ENCODE peak calls at places on chromosomes 13 and 19, in five cellular contexts. D is IMR-90, N is adrenal gland, F is body of pancreas, U is GM12891. O is an unnamed sample.

GRCh38 chr13:112182251-112182650 is 115.3 kb downstream of the SOX1 start:
- DNase-seq in D (no peak), N (no peak), F (no peak), U (no peak), O (no peak)

GRCh38 chr19:13164370-13165090 is 14.3 kb downstream of the IER2 start:
- DNase-seq in D (peak), N (peak), F (peak), U (no peak), O (no peak)

GRCh38 chr13:59750860-59751259 is 412.9 kb downstream of the DIAPH3 start:
- DNase-seq in D (peak), N (no peak), F (peak), U (no peak), O (no peak)

GRCh38 chr13:98089246-98089645 is 53.6 kb upstream of the FARP1 start:
- DNase-seq in D (peak), N (no peak), F (no peak), U (no peak), O (no peak)

GRCh38 chr13:112112534-112113276 is 45.8 kb downstream of the SOX1 start:
- DNase-seq in D (no peak), N (no peak), F (no peak), U (no peak), O (no peak)

GRCh38 chr13:48436661-48437242 is 23.8 kb upstream of the LPAR6 start:
- DNase-seq in D (no peak), N (no peak), F (no peak), U (no peak), O (no peak)

GRCh38 chr19:56348289-56348877 is 33.7 kb upstream of the ZSCAN5A start:
- DNase-seq in D (no peak), N (no peak), F (no peak), U (no peak), O (peak)

GRCh38 chr13:99566125-99567083 is 65.1 kb downstream of the TM9SF2 start:
- DNase-seq in D (no peak), N (no peak), F (no peak), U (peak), O (no peak)

GRCh38 chr13:99228737-99229691 is 28.4 kb downstream of the UBAC2 start:
- DNase-seq in D (peak), N (no peak), F (no peak), U (no peak), O (no peak)

GRCh38 chr13:78465250-78465649 is 138.1 kb downstream of the POU4F1 start:
- DNase-seq in D (no peak), N (no peak), F (no peak), U (no peak), O (no peak)

DNA sequence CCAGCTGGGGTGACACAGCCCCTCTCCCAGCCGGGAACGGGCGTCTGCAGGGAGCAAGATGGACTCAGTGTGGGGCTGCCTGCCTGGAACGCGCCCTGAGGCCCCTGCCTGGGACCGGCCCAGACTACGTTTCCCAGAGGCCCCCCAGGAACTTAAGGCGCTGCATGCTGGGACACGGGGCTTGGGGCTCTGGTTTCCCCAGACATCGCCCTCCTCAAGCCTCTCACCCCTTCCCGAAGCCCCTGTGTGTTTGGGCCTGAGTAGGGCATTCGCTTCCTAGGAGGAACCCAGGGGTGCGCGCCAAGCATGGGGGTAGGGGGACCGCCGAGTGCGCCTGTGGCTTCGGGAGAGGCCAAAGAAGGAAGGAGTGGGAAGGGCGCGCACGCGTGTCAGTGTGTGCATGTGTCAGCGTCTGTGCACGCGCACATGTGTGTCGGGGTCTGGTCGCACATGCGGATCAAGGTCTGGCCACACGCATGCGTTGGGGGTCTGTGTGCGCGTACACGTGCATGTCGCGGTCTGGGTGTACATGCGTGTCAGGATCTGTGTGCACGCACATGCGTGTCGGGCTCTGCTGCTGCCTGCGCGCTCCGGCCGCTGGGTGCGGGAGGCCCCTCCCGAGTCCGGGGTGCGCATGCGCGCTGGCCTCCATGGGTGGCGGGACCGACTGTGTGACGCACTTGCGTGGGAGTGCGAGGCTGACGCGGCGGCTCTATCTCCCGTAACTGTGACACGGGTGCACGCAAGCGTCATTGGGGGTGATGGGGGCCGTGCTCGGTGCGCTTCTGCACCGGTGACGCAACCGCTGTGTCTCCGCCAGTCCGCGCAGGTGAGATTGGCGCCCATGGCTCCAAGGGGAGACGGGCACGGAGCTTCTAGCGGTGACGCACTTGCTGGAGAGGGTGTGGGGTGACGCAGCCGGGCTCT is 16.2 kb downstream of the ZNF331 start:
- DNase-seq in D (peak), N (peak), F (peak), U (peak), O (peak)
- TF ChIP-seq POLR2A in D (no peak), N (peak), F (no peak), U (peak), O (peak)

GRCh38 chr13:55569082-55569481 is 1571.6 kb upstream of the PRR20A start:
- DNase-seq in D (no peak), N (no peak), F (no peak), U (no peak), O (no peak)

GRCh38 chr13:55566334-55566733 is 1574.4 kb upstream of the PRR20A start:
- DNase-seq in D (no peak), N (no peak), F (no peak), U (no peak), O (no peak)

GRCh38 chr13:55566779-55567178 is 1573.9 kb upstream of the PRR20A start:
- DNase-seq in D (no peak), N (no peak), F (no peak), U (no peak), O (no peak)

GRCh38 chr13:55569514-55569913 is 1571.2 kb upstream of the PRR20A start:
- DNase-seq in D (no peak), N (no peak), F (no peak), U (no peak), O (no peak)

GRCh38 chr13:55567721-55568625 is 1572.7 kb upstream of the PRR20A start:
- DNase-seq in D (no peak), N (no peak), F (no peak), U (no peak), O (no peak)
- TF ChIP-seq POLR2A in D (no peak), N (no peak), F (no peak), U (no peak), O (no peak)

GRCh38 chr13:44212633-44213387 is 160.8 kb upstream of the SERP2 start:
- DNase-seq in D (peak), N (no peak), F (no peak), U (no peak), O (no peak)
- TF ChIP-seq POLR2A in D (no peak), N (no peak), F (no peak), U (no peak), O (no peak)

GRCh38 chr19:45049073-45049736 is 10.4 kb downstream of the CLASRP start:
- DNase-seq in D (no peak), N (no peak), F (peak), U (no peak), O (no peak)

GRCh38 chr19:45056831-45057230 is 18.0 kb downstream of the CLASRP start:
- DNase-seq in D (no peak), N (no peak), F (no peak), U (no peak), O (no peak)

GRCh38 chr19:45050036-45050435 is 11.2 kb downstream of the CLASRP start:
- DNase-seq in D (no peak), N (no peak), F (no peak), U (no peak), O (no peak)

GRCh38 chr19:45047188-45047797 is 8.4 kb downstream of the CLASRP start:
- DNase-seq in D (no peak), N (no peak), F (no peak), U (no peak), O (no peak)

DNA sequence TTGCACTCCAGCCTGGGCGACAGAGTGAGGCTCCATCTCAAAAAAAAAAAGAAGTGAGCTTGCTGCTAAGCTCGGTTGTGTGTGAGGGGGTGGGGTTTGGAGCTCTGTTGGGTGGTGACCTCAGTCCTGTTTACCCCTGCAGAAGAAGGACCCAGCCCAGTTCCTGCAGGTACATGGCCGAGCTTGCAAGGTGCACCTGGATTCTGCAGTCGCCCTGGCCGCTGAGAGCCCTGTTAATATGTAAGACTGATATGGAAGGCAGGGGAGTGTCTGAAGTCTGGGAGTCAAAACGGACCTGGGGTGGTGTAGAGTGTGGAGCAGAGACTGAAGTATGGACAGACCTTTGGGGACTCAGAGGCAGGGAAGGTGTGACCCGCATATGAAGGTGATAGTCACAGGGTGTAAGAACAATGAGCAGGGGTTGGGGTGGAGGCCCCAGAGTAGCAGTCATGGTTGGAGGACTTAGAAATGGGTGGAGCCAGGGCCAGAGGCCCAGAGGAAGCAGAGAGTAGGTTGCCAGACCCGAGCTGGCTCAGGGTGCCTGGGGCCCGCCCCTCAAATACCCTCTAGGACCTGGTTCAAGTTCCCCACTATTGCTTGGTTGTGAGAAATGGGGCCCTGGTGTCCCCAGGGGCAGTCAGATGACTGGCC is 13.2 kb downstream of the CLASRP start:
- DNase-seq in D (no peak), N (no peak), F (no peak), U (no peak), O (no peak)
- TF ChIP-seq POLR2A in D (no peak), N (no peak), F (no peak), U (no peak), O (no peak)

GRCh38 chr19:44845612-44846454 is at the start of gene NECTIN2:
- DNase-seq in D (peak), N (peak), F (peak), U (peak), O (peak)
- TF ChIP-seq POLR2A in D (peak), N (peak), F (peak), U (no peak), O (no peak)

GRCh38 chr19:41876847-41877489 is at the start of gene CD79A:
- DNase-seq in D (no peak), N (no peak), F (no peak), U (no peak), O (no peak)

GRCh38 chr19:41877916-41878905 is 1.1 kb downstream of the CD79A start:
- DNase-seq in D (no peak), N (no peak), F (no peak), U (no peak), O (no peak)

GRCh38 chr19:41879080-41879479 is 2.0 kb downstream of the CD79A start:
- DNase-seq in D (no peak), N (no peak), F (no peak), U (no peak), O (no peak)

GRCh38 chr19:41879670-41880328 is 2.7 kb downstream of the CD79A start:
- DNase-seq in D (no peak), N (no peak), F (no peak), U (no peak), O (no peak)

DNA sequence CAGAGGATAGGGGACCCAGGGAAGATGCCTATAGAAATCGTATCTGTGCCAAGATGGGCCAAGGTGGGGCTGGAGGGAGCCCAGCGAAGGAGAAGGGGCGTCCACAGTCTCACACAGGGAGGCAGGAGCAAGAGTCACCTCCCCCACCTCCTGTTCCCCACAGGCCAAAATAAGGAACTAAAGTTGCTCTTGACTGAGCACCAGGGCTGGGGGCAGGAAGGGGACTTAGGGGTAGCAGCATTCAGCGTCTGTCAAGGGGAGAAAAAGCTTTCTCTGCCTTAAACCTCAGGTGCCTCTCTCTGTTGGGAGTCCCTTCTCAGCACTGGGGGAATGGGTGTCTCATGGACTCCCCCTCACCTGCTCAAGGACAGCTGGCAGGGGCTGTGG is 404 bp downstream of the CD79A start:
- DNase-seq in D (no peak), N (no peak), F (no peak), U (no peak), O (no peak)
- TF ChIP-seq POLR2A in D (no peak), N (no peak), F (no peak), U (peak), O (no peak)

DNA sequence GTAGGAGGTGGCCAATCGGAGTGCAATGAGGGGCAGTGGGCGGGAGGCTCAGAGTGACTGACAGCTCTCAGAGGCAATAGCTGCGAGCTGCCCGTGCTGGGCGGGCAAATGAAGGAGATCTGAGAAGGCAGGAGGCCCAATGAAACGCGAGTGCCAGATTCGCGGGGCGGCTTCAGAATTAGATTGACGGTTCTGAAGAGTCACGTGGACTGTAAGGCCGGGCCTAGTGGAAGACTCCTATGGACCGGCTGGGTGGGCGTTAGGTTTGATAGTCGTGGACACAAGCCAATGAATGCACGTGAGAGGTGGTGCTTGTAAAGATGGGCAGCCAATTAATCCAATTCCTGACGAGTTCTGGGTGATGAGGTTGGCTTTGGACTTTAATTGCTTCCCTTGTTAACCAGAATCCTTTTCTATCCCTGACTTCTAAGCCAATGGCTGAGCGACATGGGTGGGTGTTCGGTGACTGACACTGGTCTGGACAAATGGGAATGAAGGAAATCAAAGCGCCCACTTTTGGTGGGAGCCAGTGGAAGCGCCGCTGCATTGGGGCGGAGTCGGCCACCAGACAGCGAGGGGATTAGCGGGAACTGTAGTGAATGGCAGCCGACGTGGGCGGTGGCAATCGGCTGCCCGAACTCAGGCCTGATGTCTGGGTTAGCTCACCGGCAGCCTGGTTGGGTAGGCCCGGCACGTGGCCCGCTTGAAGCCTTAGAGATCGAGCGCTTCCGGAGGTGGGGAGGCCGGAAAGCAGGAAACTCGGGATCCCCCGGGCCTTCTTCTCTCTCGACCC is 524 bp upstream of the KHSRP start:
- DNase-seq in D (peak), N (peak), F (peak), U (peak), O (peak)
- TF ChIP-seq POLR2A in D (no peak), N (no peak), F (no peak), U (peak), O (no peak)

GRCh38 chr13:67650471-67650870 is 420.3 kb upstream of the PCDH9 start:
- DNase-seq in D (no peak), N (no peak), F (no peak), U (no peak), O (no peak)

GRCh38 chr13:67651908-67652307 is 421.8 kb upstream of the PCDH9 start:
- DNase-seq in D (no peak), N (no peak), F (no peak), U (no peak), O (no peak)

DNA sequence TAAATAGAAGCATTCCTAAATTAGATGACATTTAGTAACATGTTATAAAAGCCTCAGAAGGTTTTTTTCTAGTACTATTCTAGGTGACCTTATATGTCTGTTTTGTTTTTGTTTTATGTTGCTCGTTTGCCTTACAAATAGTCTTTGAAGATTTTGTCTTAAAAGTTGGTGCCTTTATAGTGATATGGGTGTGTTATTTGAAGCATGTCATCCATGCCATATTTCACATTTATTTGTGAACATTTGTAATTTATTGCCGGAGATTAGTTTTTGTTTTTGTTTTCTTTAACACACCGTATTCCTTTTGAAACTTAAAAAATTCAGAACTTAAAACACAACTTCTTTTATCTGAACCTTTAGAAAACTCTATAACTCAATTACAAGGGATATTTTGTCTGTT is 422.8 kb upstream of the PCDH9 start:
- DNase-seq in D (no peak), N (no peak), F (no peak), U (no peak), O (no peak)
- TF ChIP-seq POLR2A in D (no peak), N (no peak), F (no peak), U (no peak), O (no peak)

DNA sequence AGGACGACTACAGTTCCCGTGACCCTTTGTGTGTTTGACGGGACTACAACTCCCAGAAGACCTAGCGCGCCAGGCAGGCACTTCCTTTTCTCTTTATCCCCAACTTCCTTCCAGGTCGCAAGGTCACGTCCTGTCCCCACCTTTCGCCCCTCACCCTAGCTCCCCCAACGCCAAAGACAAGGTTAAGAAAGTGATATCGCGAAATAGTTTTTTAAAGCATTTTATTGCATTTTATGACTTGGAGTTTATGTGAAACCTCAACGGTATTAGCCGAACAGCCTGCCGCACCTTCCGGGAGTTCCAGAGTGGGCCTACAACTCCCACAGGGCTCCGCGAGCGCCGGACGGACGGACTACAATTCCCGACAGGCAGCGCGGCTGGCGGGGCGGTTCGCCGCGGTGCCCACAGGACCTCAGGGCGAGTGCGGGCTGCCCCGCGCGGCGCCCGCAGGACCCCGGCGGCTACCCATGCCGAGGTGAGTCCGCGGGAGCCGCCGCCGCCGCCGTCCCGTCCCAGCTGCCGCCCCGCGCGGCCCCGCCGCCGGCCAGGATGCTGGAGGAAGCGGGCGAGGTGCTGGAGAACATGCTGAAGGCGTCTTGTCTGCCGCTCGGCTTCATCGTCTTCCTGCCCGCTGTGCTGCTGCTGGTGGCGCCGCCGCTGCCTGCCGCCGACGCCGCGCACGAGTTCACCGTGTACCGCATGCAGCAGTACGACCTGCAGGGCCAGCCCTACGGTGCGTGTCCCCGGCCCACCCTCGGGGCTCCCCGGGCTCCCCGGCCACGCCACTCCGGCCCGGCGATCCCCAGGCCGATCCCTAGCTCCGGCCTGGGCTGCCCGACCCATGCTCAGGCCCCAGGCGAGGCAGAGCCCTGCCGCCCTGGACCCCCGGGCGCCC is at the start of gene NCLN:
- DNase-seq in D (peak), N (peak), F (peak), U (peak), O (peak)
- TF ChIP-seq POLR2A in D (no peak), N (peak), F (peak), U (peak), O (peak)

DNA sequence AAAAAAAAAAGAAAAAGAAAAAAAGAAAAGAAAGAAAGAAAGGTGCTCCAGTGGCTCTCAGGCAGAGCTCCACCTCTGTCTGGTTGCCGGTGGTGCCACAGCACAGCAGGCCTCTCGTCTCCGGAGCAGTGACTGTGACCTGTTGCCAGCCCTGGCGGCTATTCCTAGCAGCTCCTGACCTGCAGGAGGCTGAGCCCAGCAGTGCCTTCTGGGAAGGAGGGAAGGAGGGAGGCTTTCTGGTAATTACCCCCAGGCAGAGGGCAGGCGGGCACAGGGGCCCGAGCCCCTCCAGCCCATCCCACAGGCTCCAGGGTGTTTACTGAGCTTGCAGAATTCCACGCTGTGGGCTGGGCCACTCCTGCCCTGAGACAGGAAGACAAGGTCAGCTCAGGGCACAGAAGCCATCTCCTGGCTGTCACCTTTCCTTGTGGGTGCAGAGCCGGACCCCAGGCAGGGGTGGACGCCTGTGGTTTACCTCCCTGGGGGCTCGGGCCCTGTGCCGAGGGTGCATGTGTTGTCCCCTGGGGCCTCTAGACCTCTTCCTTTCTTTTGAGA is 77.9 kb downstream of the GNG7 start:
- DNase-seq in D (no peak), N (no peak), F (peak), U (no peak), O (no peak)
- TF ChIP-seq POLR2A in D (no peak), N (peak), F (no peak), U (no peak), O (no peak)